ENCODE peak calls at places on chromosomes 4 and X, in five cellular contexts. One of them, this sample, is unnamed.

GRCh38 chr4:41120297-41121217 is 93.8 kb downstream of the APBB2 start:
- DNase-seq in GM20000: no peak
- DNase-seq in mesothelial cell of epicardium: no peak
- DNase-seq in neural crest cell: no peak
- DNase-seq in bronchial epithelial cell: peak
- DNase-seq in this sample: no peak

GRCh38 chr4:763922-764321 is 58.3 kb downstream of the PCGF3 start:
- DNase-seq in GM20000: no peak
- DNase-seq in mesothelial cell of epicardium: no peak
- DNase-seq in neural crest cell: no peak
- DNase-seq in bronchial epithelial cell: no peak
- DNase-seq in this sample: no peak

GRCh38 chr4:105634402-105634801 is 74.1 kb downstream of the INTS12 start:
- DNase-seq in GM20000: no peak
- DNase-seq in mesothelial cell of epicardium: no peak
- DNase-seq in neural crest cell: no peak
- DNase-seq in bronchial epithelial cell: no peak
- DNase-seq in this sample: no peak

GRCh38 chrX:150508461-150509367 is 59.7 kb upstream of the MTM1 start:
- DNase-seq in GM20000: no peak
- DNase-seq in mesothelial cell of epicardium: no peak
- DNase-seq in neural crest cell: no peak
- DNase-seq in bronchial epithelial cell: no peak
- DNase-seq in this sample: no peak

GRCh38 chrX:120468479-120468824 is 644 bp downstream of the LAMP2 start:
- DNase-seq in GM20000: no peak
- DNase-seq in mesothelial cell of epicardium: no peak
- DNase-seq in neural crest cell: no peak
- DNase-seq in bronchial epithelial cell: no peak
- DNase-seq in this sample: no peak

GRCh38 chr4:154082760-154083530 is 294.1 kb upstream of the SFRP2 start:
- DNase-seq in GM20000: no peak
- DNase-seq in mesothelial cell of epicardium: no peak
- DNase-seq in neural crest cell: peak
- DNase-seq in bronchial epithelial cell: peak
- DNase-seq in this sample: no peak

GRCh38 chr4:53476232-53477037 is 99.0 kb downstream of the FIP1L1 start:
- DNase-seq in GM20000: no peak
- DNase-seq in mesothelial cell of epicardium: no peak
- DNase-seq in neural crest cell: no peak
- DNase-seq in bronchial epithelial cell: peak
- DNase-seq in this sample: no peak

GRCh38 chr4:170423137-170423536 is 333.4 kb upstream of the AADAT start:
- DNase-seq in GM20000: no peak
- DNase-seq in mesothelial cell of epicardium: no peak
- DNase-seq in neural crest cell: no peak
- DNase-seq in bronchial epithelial cell: peak
- DNase-seq in this sample: no peak

GRCh38 chr4:151939670-151940069 is 178.9 kb upstream of the GATB start:
- DNase-seq in GM20000: no peak
- DNase-seq in mesothelial cell of epicardium: no peak
- DNase-seq in neural crest cell: no peak
- DNase-seq in bronchial epithelial cell: no peak
- DNase-seq in this sample: no peak

GRCh38 chr4:169253904-169254303 is 16.9 kb downstream of the SH3RF1 start:
- DNase-seq in GM20000: no peak
- DNase-seq in mesothelial cell of epicardium: no peak
- DNase-seq in neural crest cell: no peak
- DNase-seq in bronchial epithelial cell: no peak
- DNase-seq in this sample: no peak

GRCh38 chr4:156255608-156256007 is 301.9 kb upstream of the CTSO start:
- DNase-seq in GM20000: no peak
- DNase-seq in mesothelial cell of epicardium: no peak
- DNase-seq in neural crest cell: no peak
- DNase-seq in bronchial epithelial cell: no peak
- DNase-seq in this sample: no peak

DNA sequence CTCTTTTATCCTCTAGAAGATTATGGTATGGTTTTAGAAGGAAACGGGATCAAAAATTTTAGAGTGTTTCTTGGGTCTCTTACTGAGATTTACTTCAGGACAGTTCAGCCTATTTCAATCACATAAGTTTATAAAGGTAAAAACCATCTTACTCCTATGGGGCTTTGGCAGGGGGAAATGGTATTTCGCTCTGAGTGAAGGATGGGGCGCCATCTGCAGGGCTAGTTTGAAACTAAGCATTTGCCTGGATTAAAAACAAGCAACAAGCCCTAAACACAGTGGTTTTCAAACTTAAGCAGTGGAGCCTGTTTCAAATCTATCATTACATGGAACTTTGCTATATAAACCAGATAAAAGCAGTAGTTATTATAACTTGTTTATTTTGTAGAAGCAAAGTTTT is 361.5 kb upstream of the FMR1 start:
- DNase-seq in GM20000: no peak
- DNase-seq in mesothelial cell of epicardium: no peak
- DNase-seq in neural crest cell: peak
- DNase-seq in bronchial epithelial cell: no peak
- DNase-seq in this sample: no peak
- TF ChIP-seq CTCF in GM20000: no peak
- TF ChIP-seq CTCF in mesothelial cell of epicardium: no peak
- TF ChIP-seq CTCF in neural crest cell: peak
- TF ChIP-seq CTCF in bronchial epithelial cell: no peak
- TF ChIP-seq CTCF in this sample: peak

GRCh38 chr4:143711543-143712159 is 11.2 kb upstream of the FREM3 start:
- DNase-seq in GM20000: no peak
- DNase-seq in mesothelial cell of epicardium: no peak
- DNase-seq in neural crest cell: no peak
- DNase-seq in bronchial epithelial cell: no peak
- DNase-seq in this sample: no peak
- TF ChIP-seq CTCF in GM20000: no peak
- TF ChIP-seq CTCF in mesothelial cell of epicardium: no peak
- TF ChIP-seq CTCF in neural crest cell: no peak
- TF ChIP-seq CTCF in bronchial epithelial cell: no peak
- TF ChIP-seq CTCF in this sample: no peak

GRCh38 chr4:186472948-186473347 is 82.4 kb downstream of the MTNR1A start:
- DNase-seq in GM20000: no peak
- DNase-seq in mesothelial cell of epicardium: no peak
- DNase-seq in neural crest cell: no peak
- DNase-seq in bronchial epithelial cell: peak
- DNase-seq in this sample: no peak
- TF ChIP-seq CTCF in GM20000: peak
- TF ChIP-seq CTCF in mesothelial cell of epicardium: peak
- TF ChIP-seq CTCF in neural crest cell: peak
- TF ChIP-seq CTCF in bronchial epithelial cell: peak
- TF ChIP-seq CTCF in this sample: peak

DNA sequence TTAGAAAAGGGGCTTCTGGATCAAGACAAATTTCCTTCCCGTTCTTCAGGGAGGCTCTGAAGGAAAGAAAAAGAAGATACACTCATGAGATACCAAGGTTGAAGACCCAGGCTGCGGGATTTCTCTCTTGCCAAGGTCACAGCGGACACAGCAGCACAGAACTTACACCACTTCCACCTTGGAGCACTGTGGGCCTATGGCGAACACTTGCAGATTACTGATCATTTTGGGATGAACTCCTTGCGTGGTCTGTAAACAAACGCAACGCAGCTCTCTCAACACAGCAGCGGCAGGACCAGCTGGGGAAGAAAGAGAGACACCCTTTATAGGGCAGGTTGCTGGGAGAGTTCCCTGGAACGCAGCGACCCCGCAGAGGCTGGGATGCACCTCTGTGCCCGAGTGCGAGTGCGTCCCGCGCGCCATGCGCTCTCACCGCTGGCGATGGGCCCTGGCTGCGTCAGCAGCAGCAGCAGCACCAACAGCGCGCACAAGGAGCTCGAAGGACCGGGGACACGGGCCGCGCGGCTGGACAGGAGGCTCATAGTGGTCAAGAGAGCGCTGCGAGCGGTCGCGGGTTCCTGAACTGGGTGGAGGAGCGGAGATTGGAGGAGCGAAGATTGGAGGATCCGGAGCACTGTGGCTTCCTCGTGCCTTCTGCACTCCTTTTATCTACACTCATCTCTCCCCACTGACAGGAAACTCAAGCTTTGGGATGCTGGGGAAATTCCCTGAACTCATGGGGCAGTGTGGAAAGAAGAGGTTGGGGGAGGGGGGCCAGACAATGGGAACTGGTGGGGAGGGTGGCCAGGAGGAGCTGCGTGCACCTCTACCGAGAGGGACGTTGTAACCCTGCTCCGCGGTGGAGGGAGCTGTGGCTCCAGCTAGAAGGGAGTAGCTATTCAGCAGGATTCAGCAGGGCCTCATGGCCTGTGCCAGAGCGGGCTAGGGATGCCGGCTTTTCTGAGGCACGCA is at the start of gene CXCL5:
- DNase-seq in GM20000: no peak
- DNase-seq in mesothelial cell of epicardium: no peak
- DNase-seq in neural crest cell: peak
- DNase-seq in bronchial epithelial cell: peak
- DNase-seq in this sample: peak
- TF ChIP-seq CTCF in GM20000: no peak
- TF ChIP-seq CTCF in mesothelial cell of epicardium: no peak
- TF ChIP-seq CTCF in neural crest cell: no peak
- TF ChIP-seq CTCF in bronchial epithelial cell: peak
- TF ChIP-seq CTCF in this sample: peak